ENCODE peak calls at places on chromosomes 13 and 19, in six cellular contexts. One of them, this sample, is unnamed.

GRCh38 chr13:40635315-40635995 is 31.0 kb downstream of the FOXO1 start:
- DNase-seq in AG09309: no peak
- DNase-seq in fibroblast of the aortic adventitia: no peak
- DNase-seq in CD8-positive, alpha-beta T cell: no peak
- DNase-seq in GM06990: no peak
- DNase-seq in right lobe of liver: no peak
- DNase-seq in this sample: no peak

GRCh38 chr19:16896098-16896912 is 7.5 kb downstream of the F2RL3 start:
- DNase-seq in fibroblast of the aortic adventitia: no peak
- DNase-seq in AG09309: no peak
- DNase-seq in right lobe of liver: no peak
- DNase-seq in GM06990: no peak
- DNase-seq in CD8-positive, alpha-beta T cell: no peak
- DNase-seq in this sample: no peak

GRCh38 chr19:6020166-6020967 is 42.4 kb upstream of the RANBP3 start:
- DNase-seq in fibroblast of the aortic adventitia: no peak
- DNase-seq in CD8-positive, alpha-beta T cell: no peak
- DNase-seq in GM06990: no peak
- DNase-seq in AG09309: no peak
- DNase-seq in right lobe of liver: no peak
- DNase-seq in this sample: no peak

GRCh38 chr19:53581871-53582279 is 43.9 kb downstream of the ZNF331 start:
- DNase-seq in AG09309: no peak
- DNase-seq in right lobe of liver: no peak
- DNase-seq in fibroblast of the aortic adventitia: no peak
- DNase-seq in CD8-positive, alpha-beta T cell: no peak
- DNase-seq in GM06990: no peak
- DNase-seq in this sample: no peak

GRCh38 chr13:99367663-99368448 is 60.7 kb upstream of the GPR183 start:
- DNase-seq in CD8-positive, alpha-beta T cell: no peak
- DNase-seq in GM06990: no peak
- DNase-seq in AG09309: no peak
- DNase-seq in fibroblast of the aortic adventitia: no peak
- DNase-seq in right lobe of liver: no peak
- DNase-seq in this sample: no peak

GRCh38 chr19:20482721-20483120 is 82.9 kb downstream of the ZNF737 start:
- DNase-seq in CD8-positive, alpha-beta T cell: peak
- DNase-seq in GM06990: no peak
- DNase-seq in AG09309: no peak
- DNase-seq in fibroblast of the aortic adventitia: no peak
- DNase-seq in right lobe of liver: no peak
- DNase-seq in this sample: no peak

GRCh38 chr13:73691891-73692290 is 442.3 kb downstream of the KLF12 start:
- DNase-seq in AG09309: no peak
- DNase-seq in CD8-positive, alpha-beta T cell: no peak
- DNase-seq in GM06990: no peak
- DNase-seq in right lobe of liver: no peak
- DNase-seq in fibroblast of the aortic adventitia: no peak
- DNase-seq in this sample: no peak

GRCh38 chr19:45558399-45558878 is 26.2 kb downstream of the OPA3 start:
- DNase-seq in GM06990: peak
- DNase-seq in fibroblast of the aortic adventitia: peak
- DNase-seq in AG09309: no peak
- DNase-seq in right lobe of liver: no peak
- DNase-seq in CD8-positive, alpha-beta T cell: peak
- DNase-seq in this sample: peak

GRCh38 chr19:33463194-33463593 is 58.4 kb downstream of the PEPD start:
- DNase-seq in AG09309: no peak
- DNase-seq in CD8-positive, alpha-beta T cell: no peak
- DNase-seq in GM06990: no peak
- DNase-seq in right lobe of liver: no peak
- DNase-seq in fibroblast of the aortic adventitia: no peak
- DNase-seq in this sample: no peak

GRCh38 chr13:60335531-60335930 is 61.5 kb upstream of the TDRD3 start:
- DNase-seq in GM06990: no peak
- DNase-seq in CD8-positive, alpha-beta T cell: no peak
- DNase-seq in right lobe of liver: no peak
- DNase-seq in AG09309: no peak
- DNase-seq in fibroblast of the aortic adventitia: peak
- DNase-seq in this sample: no peak
- TF ChIP-seq CTCF in GM06990: peak
- TF ChIP-seq CTCF in CD8-positive, alpha-beta T cell: peak
- TF ChIP-seq CTCF in right lobe of liver: peak
- TF ChIP-seq CTCF in AG09309: peak
- TF ChIP-seq CTCF in fibroblast of the aortic adventitia: peak
- TF ChIP-seq CTCF in this sample: peak

DNA sequence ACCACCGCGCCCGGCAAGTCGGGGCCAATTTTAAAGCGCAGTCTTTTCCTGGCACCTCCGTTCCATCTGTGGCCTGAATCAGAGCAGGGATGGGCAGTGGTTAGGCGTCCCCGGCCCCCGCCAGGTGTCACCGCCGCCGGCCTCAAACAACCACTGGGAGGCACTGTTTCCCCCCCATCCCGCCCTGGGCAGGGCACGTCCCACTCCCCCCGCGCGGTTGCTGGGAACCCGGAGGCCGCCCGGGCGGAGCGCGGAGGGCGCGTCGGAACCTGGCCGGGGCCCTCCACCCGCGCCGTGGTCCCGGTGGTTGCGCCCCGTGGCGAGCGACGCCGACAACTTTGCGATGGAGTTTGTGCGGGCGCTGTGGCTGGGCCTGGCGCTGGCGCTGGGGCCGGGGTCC is at the start of gene GRIN3B:
- DNase-seq in GM06990: no peak
- DNase-seq in right lobe of liver: no peak
- DNase-seq in fibroblast of the aortic adventitia: peak
- DNase-seq in AG09309: no peak
- DNase-seq in CD8-positive, alpha-beta T cell: peak
- DNase-seq in this sample: peak
- TF ChIP-seq CTCF in GM06990: peak
- TF ChIP-seq CTCF in right lobe of liver: peak
- TF ChIP-seq CTCF in fibroblast of the aortic adventitia: peak
- TF ChIP-seq CTCF in AG09309: peak
- TF ChIP-seq CTCF in CD8-positive, alpha-beta T cell: peak
- TF ChIP-seq CTCF in this sample: peak

DNA sequence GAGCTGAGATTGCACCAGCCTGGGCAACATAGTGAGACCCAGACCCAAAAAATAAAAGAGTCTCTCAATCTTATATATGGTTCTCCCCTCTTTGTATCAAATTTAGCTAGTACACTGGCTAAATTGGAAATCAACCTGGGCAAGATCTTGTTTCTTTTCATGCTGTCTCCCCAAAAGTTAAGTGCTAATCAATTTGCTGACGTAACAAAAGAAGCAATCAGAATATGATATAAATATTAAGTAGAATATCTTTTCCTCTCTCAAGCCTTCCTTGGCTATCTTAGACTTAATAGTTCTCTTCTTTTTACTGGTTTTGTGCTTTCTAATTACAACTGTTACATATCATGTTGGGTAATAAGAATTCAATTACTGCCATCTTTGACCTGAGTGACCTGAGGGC is 258.9 kb downstream of the KCNRG start:
- DNase-seq in CD8-positive, alpha-beta T cell: no peak
- DNase-seq in AG09309: no peak
- DNase-seq in right lobe of liver: no peak
- DNase-seq in GM06990: no peak
- DNase-seq in fibroblast of the aortic adventitia: no peak
- DNase-seq in this sample: no peak
- TF ChIP-seq CTCF in CD8-positive, alpha-beta T cell: no peak
- TF ChIP-seq CTCF in AG09309: no peak
- TF ChIP-seq CTCF in right lobe of liver: no peak
- TF ChIP-seq CTCF in GM06990: no peak
- TF ChIP-seq CTCF in fibroblast of the aortic adventitia: no peak
- TF ChIP-seq CTCF in this sample: no peak

DNA sequence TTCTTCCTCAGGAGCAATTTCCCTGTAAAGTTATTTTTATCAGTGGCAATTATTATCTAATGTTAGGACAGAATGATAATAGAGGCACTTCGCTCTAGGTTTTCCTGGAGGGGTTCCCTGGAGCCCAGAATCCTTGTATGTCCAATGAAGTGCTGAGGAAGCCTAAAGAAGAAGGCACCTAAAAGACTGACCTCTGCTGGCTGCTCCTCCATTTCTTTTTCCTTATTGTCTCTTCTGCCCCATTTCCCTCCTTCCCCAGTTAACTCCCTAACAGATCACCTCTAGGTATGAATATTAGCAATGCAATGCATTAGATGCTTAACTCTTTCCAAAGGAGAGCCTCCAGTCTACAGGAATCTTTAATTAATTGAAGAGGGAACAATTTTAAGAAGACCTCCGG is 985.4 kb downstream of the DIAPH3 start:
- DNase-seq in CD8-positive, alpha-beta T cell: no peak
- DNase-seq in right lobe of liver: no peak
- DNase-seq in GM06990: no peak
- DNase-seq in AG09309: no peak
- DNase-seq in fibroblast of the aortic adventitia: peak
- DNase-seq in this sample: no peak
- TF ChIP-seq CTCF in CD8-positive, alpha-beta T cell: no peak
- TF ChIP-seq CTCF in right lobe of liver: no peak
- TF ChIP-seq CTCF in GM06990: no peak
- TF ChIP-seq CTCF in AG09309: no peak
- TF ChIP-seq CTCF in fibroblast of the aortic adventitia: peak
- TF ChIP-seq CTCF in this sample: no peak

GRCh38 chr13:75432045-75432444 is 49.9 kb downstream of the TBC1D4 start:
- DNase-seq in fibroblast of the aortic adventitia: peak
- DNase-seq in AG09309: no peak
- DNase-seq in right lobe of liver: no peak
- DNase-seq in CD8-positive, alpha-beta T cell: no peak
- DNase-seq in GM06990: no peak
- DNase-seq in this sample: no peak
- TF ChIP-seq CTCF in fibroblast of the aortic adventitia: no peak
- TF ChIP-seq CTCF in AG09309: no peak
- TF ChIP-seq CTCF in right lobe of liver: no peak
- TF ChIP-seq CTCF in CD8-positive, alpha-beta T cell: no peak
- TF ChIP-seq CTCF in GM06990: peak
- TF ChIP-seq CTCF in this sample: no peak

DNA sequence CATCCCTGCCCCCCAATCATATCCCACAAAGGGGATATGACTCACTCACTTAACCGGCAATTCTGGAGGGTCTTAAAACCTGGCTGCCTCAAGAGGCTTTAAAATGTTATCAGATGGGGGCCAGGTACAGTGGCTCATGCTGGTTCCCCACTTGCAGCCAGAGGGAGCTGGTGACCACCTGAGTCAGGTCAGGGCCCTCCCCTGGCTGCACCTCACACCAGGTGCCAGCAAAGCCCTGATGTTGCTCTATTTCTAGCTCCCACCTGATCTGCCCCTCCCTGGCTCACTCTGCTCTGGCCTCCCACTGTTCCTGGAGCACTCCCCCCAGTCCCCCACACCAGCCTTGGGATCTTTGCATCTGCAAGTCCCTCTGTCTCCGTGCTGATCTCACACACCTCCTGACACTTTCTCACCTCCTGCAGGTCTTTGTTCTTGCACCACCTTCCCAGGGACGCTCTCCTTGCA is 14.2 kb downstream of the HPN start:
- DNase-seq in GM06990: no peak
- DNase-seq in right lobe of liver: no peak
- DNase-seq in AG09309: no peak
- DNase-seq in fibroblast of the aortic adventitia: no peak
- DNase-seq in CD8-positive, alpha-beta T cell: peak
- DNase-seq in this sample: peak
- TF ChIP-seq CTCF in GM06990: peak
- TF ChIP-seq CTCF in right lobe of liver: peak
- TF ChIP-seq CTCF in AG09309: peak
- TF ChIP-seq CTCF in fibroblast of the aortic adventitia: no peak
- TF ChIP-seq CTCF in CD8-positive, alpha-beta T cell: peak
- TF ChIP-seq CTCF in this sample: peak

GRCh38 chr19:12521996-12522395 is 29.3 kb downstream of the ZNF564 start:
- DNase-seq in GM06990: no peak
- DNase-seq in right lobe of liver: no peak
- DNase-seq in fibroblast of the aortic adventitia: no peak
- DNase-seq in CD8-positive, alpha-beta T cell: no peak
- DNase-seq in AG09309: no peak
- DNase-seq in this sample: no peak
- TF ChIP-seq CTCF in GM06990: no peak
- TF ChIP-seq CTCF in right lobe of liver: no peak
- TF ChIP-seq CTCF in fibroblast of the aortic adventitia: peak
- TF ChIP-seq CTCF in CD8-positive, alpha-beta T cell: no peak
- TF ChIP-seq CTCF in AG09309: no peak
- TF ChIP-seq CTCF in this sample: peak

GRCh38 chr13:30766957-30767603 is 31.7 kb downstream of the ALOX5AP start:
- DNase-seq in GM06990: peak
- DNase-seq in right lobe of liver: no peak
- DNase-seq in fibroblast of the aortic adventitia: no peak
- DNase-seq in AG09309: no peak
- DNase-seq in CD8-positive, alpha-beta T cell: peak
- DNase-seq in this sample: peak
- TF ChIP-seq CTCF in GM06990: no peak
- TF ChIP-seq CTCF in right lobe of liver: no peak
- TF ChIP-seq CTCF in fibroblast of the aortic adventitia: no peak
- TF ChIP-seq CTCF in AG09309: no peak
- TF ChIP-seq CTCF in CD8-positive, alpha-beta T cell: no peak
- TF ChIP-seq CTCF in this sample: no peak

This sample was measured in GM13976.